ENCODE peak calls at places on chromosome 12, in eight cellular contexts. J is 8988T; V is mesothelial cell of epicardium; T is stimulated activated CD4-positive, alpha-beta T cell treated with anti-CD3 and anti-CD28 coated beads, TNF-alpha, amount 100 ng/mL, for 24 hours; B is activated naive CD4-positive, alpha-beta T cell treated with anti-CD3 and anti-CD28 coated beads for 36 hours; A is anterior cingulate cortex; I is effector CD4-positive, alpha-beta T cell; D is GM04504. F is an unnamed sample.

GRCh38 chr12:132479938-132480619 is 9.9 kb upstream of the FBRSL1 start:
- DNase-seq in J (no peak), V (no peak), T (no peak), B (no peak), A (no peak), I (no peak), D (no peak), F (no peak)

GRCh38 chr12:25816637-25817036 is 141.8 kb upstream of the RASSF8 start:
- DNase-seq in J (no peak), V (no peak), T (no peak), B (no peak), A (no peak), I (no peak), D (no peak), F (no peak)

GRCh38 chr12:34097213-34097612 is 74.9 kb downstream of the ALG10 start:
- DNase-seq in J (no peak), V (no peak), T (no peak), B (no peak), A (no peak), I (no peak), D (no peak), F (no peak)

GRCh38 chr12:69987453-69988102 is 162.6 kb downstream of the MYRFL start:
- DNase-seq in J (no peak), V (no peak), T (no peak), B (no peak), A (no peak), I (no peak), D (peak), F (no peak)

GRCh38 chr12:56521590-56522371 is at the start of gene RBMS2:
- DNase-seq in J (no peak), V (peak), T (no peak), B (peak), A (peak), I (peak), D (peak), F (peak)

GRCh38 chr12:103250487-103250886 is 245.3 kb downstream of the C12orf42 start:
- DNase-seq in J (no peak), V (no peak), T (no peak), B (no peak), A (no peak), I (no peak), D (no peak), F (no peak)

GRCh38 chr12:127559349-127560040 is 707.5 kb upstream of the TMEM132C start:
- DNase-seq in J (no peak), V (no peak), T (peak), B (peak), A (no peak), I (no peak), D (peak), F (no peak)

GRCh38 chr12:100671396-100672074 is 98.1 kb downstream of the GAS2L3 start:
- DNase-seq in J (no peak), V (no peak), T (no peak), B (no peak), A (no peak), I (no peak), D (no peak), F (no peak)

GRCh38 chr12:71562681-71563595 is 100.7 kb downstream of the ZFC3H1 start:
- DNase-seq in J (no peak), V (no peak), T (no peak), B (no peak), A (no peak), I (no peak), D (no peak), F (no peak)

GRCh38 chr12:81412940-81413339 is 335.1 kb downstream of the ACSS3 start:
- DNase-seq in J (no peak), V (no peak), T (no peak), B (no peak), A (no peak), I (no peak), D (no peak), F (no peak)

GRCh38 chr12:93778306-93778705 is 101.1 kb downstream of the CRADD start:
- DNase-seq in J (no peak), V (no peak), T (no peak), B (no peak), A (no peak), I (no peak), D (peak), F (no peak)

GRCh38 chr12:25495336-25496097 is 57.6 kb downstream of the LMNTD1 start:
- DNase-seq in J (no peak), V (no peak), T (no peak), B (no peak), A (no peak), I (no peak), D (no peak), F (no peak)

GRCh38 chr12:123388218-123388947 is 4.5 kb downstream of the KMT5A start:
- DNase-seq in J (peak), V (peak), T (peak), B (peak), A (peak), I (peak), D (no peak), F (peak)

GRCh38 chr12:16603265-16603915 is 2.6 kb downstream of the LMO3 start:
- DNase-seq in J (no peak), V (no peak), T (no peak), B (no peak), A (no peak), I (no peak), D (no peak), F (no peak)

GRCh38 chr12:14185441-14186192 is 179.9 kb upstream of the ATF7IP start:
- DNase-seq in J (no peak), V (no peak), T (no peak), B (peak), A (peak), I (peak), D (peak), F (peak)

GRCh38 chr12:102067574-102068258 is 5.9 kb upstream of the WASHC3 start:
- DNase-seq in J (no peak), V (no peak), T (no peak), B (no peak), A (no peak), I (no peak), D (peak), F (no peak)

GRCh38 chr12:5780536-5780935 is 164.5 kb downstream of the ANO2 start:
- DNase-seq in J (no peak), V (peak), T (no peak), B (no peak), A (no peak), I (no peak), D (no peak), F (no peak)

GRCh38 chr12:124493809-124494750 is 73.3 kb downstream of the NCOR2 start:
- DNase-seq in J (no peak), V (no peak), T (peak), B (peak), A (no peak), I (no peak), D (no peak), F (no peak)

GRCh38 chr12:24950231-24950834 is 1.4 kb upstream of the BCAT1 start:
- DNase-seq in J (no peak), V (no peak), T (no peak), B (no peak), A (no peak), I (no peak), D (no peak), F (no peak)

GRCh38 chr12:48286665-48287064 is 64.1 kb downstream of the ZNF641 start:
- DNase-seq in J (no peak), V (no peak), T (no peak), B (peak), A (no peak), I (no peak), D (no peak), F (no peak)

GRCh38 chr12:31325524-31325875 is 450 bp downstream of the SINHCAF start:
- DNase-seq in J (no peak), V (no peak), T (peak), B (peak), A (no peak), I (no peak), D (no peak), F (no peak)

GRCh38 chr12:122082621-122083356 is 4.2 kb downstream of the MLXIP start:
- DNase-seq in J (no peak), V (no peak), T (peak), B (peak), A (no peak), I (no peak), D (no peak), F (no peak)

GRCh38 chr12:131829351-131829794 is 1.2 kb downstream of the MMP17 start:
- DNase-seq in J (no peak), V (no peak), T (no peak), B (no peak), A (no peak), I (no peak), D (no peak), F (no peak)

GRCh38 chr12:62711626-62712305 is 223.2 kb downstream of the PPM1H start:
- DNase-seq in J (no peak), V (no peak), T (no peak), B (no peak), A (no peak), I (no peak), D (no peak), F (no peak)

GRCh38 chr12:128840862-128841468 is 12.3 kb upstream of the GLT1D1 start:
- DNase-seq in J (no peak), V (no peak), T (no peak), B (no peak), A (no peak), I (no peak), D (no peak), F (no peak)

GRCh38 chr12:94266796-94267529 is 118.6 kb downstream of the PLXNC1 start:
- DNase-seq in J (no peak), V (no peak), T (no peak), B (no peak), A (no peak), I (no peak), D (peak), F (no peak)

GRCh38 chr12:131736807-131737484 is 26.1 kb downstream of the SFSWAP start:
- DNase-seq in J (peak), V (no peak), T (no peak), B (no peak), A (no peak), I (no peak), D (no peak), F (no peak)

GRCh38 chr12:68154768-68155167 is 4.8 kb downstream of the IFNG start:
- DNase-seq in J (no peak), V (no peak), T (no peak), B (no peak), A (no peak), I (no peak), D (no peak), F (no peak)

GRCh38 chr12:94039914-94040313 is 108.5 kb upstream of the PLXNC1 start:
- DNase-seq in J (no peak), V (no peak), T (no peak), B (no peak), A (no peak), I (no peak), D (peak), F (no peak)

GRCh38 chr12:25372969-25373368 is 122.2 kb upstream of the KRAS start:
- DNase-seq in J (no peak), V (no peak), T (no peak), B (no peak), A (no peak), I (no peak), D (no peak), F (no peak)

GRCh38 chr12:126163984-126164383 is 1098.7 kb downstream of the AACS start:
- DNase-seq in J (no peak), V (no peak), T (no peak), B (no peak), A (no peak), I (no peak), D (no peak), F (no peak)